ENCODE peak calls at places on chromosomes 1 and 21, in eight cellular contexts. S is stimulated activated CD4-positive, alpha-beta T cell treated with anti-CD3 and anti-CD28 coated beads, Interleukin-15, amount 100 ng/mL, for 1 hour; C is DMS 273 treated with DMSO at 0.1 percent for 48 hours; P is NCI-H1417 treated with DMSO at 0.1 percent for 48 hours; J is glutamatergic neuron; V is D341Med; N is NCI-H1092 treated with DMSO at 0.1 percent for 48 hours; U is lower leg skin. G is an unnamed sample.
A peak's percentile ranks its signal among the peaks of the same experiment; 100 is the strongest.

GRCh38 chr21:44425307-44425894 is 29.9 kb upstream of the LRRC3 start:
- DNase-seq in S (no peak), C (no peak), P (no peak), J (no peak), V (no peak), N (no peak), U (peak; percentile 81), G (peak; percentile 8)

GRCh38 chr1:21872445-21873079 is 60.5 kb downstream of the LDLRAD2 start:
- DNase-seq in S (no peak), C (no peak), P (no peak), J (no peak), V (no peak), N (peak; percentile 12), U (no peak), G (no peak)

GRCh38 chr21:16285646-16286223 is 556.0 kb downstream of the USP25 start:
- DNase-seq in S (no peak), C (no peak), P (no peak), J (no peak), V (no peak), N (no peak), U (no peak), G (no peak)

GRCh38 chr1:47511825-47512224 is 74.0 kb downstream of the FOXD2 start:
- DNase-seq in S (no peak), C (no peak), P (no peak), J (no peak), V (no peak), N (no peak), U (no peak), G (no peak)

GRCh38 chr1:209655832-209656231 is 3.6 kb upstream of the LAMB3 start:
- DNase-seq in S (no peak), C (no peak), P (no peak), J (no peak), V (no peak), N (no peak), U (no peak), G (no peak)

GRCh38 chr1:36125129-36125991 is at the start of gene COL8A2:
- DNase-seq in S (no peak), C (no peak), P (no peak), J (no peak), V (peak; percentile 70), N (no peak), U (no peak), G (no peak)

GRCh38 chr1:15370268-15370667 is 39.4 kb upstream of the EFHD2 start:
- DNase-seq in S (no peak), C (no peak), P (no peak), J (no peak), V (no peak), N (no peak), U (no peak), G (no peak)

GRCh38 chr1:9382923-9383491 is 90.3 kb downstream of the SPSB1 start:
- DNase-seq in S (no peak), C (no peak), P (no peak), J (no peak), V (peak; percentile 64), N (no peak), U (no peak), G (no peak)

GRCh38 chr1:183467687-183468086 is 4.6 kb upstream of the SMG7 start:
- DNase-seq in S (no peak), C (no peak), P (no peak), J (no peak), V (no peak), N (no peak), U (no peak), G (no peak)

GRCh38 chr21:41926068-41926806 is 27.6 kb downstream of the C2CD2 start:
- DNase-seq in S (no peak), C (no peak), P (no peak), J (no peak), V (no peak), N (no peak), U (no peak), G (no peak)

GRCh38 chr1:35707253-35708178 is 11.2 kb downstream of the C1orf216 start:
- DNase-seq in S (no peak), C (no peak), P (peak; percentile 33), J (peak; percentile 88), V (peak; percentile 92), N (peak; percentile 79), U (no peak), G (peak; percentile 96)

GRCh38 chr1:206814716-206815341 is 42.5 kb upstream of the IL10 start:
- DNase-seq in S (no peak), C (no peak), P (no peak), J (no peak), V (no peak), N (peak; percentile 73), U (no peak), G (no peak)

GRCh38 chr1:78102082-78102481 is 56.3 kb downstream of the GIPC2 start:
- DNase-seq in S (no peak), C (no peak), P (no peak), J (no peak), V (no peak), N (no peak), U (no peak), G (no peak)

GRCh38 chr21:41573902-41574690 is 66.1 kb upstream of the TMPRSS2 start:
- DNase-seq in S (no peak), C (no peak), P (no peak), J (no peak), V (no peak), N (no peak), U (no peak), G (no peak)

GRCh38 chr1:13699936-13700520 is at the start of gene PRDM2:
- DNase-seq in S (peak; percentile 54), C (no peak), P (no peak), J (peak; percentile 63), V (peak; percentile 86), N (peak; percentile 44), U (peak; percentile 87), G (peak; percentile 29)

GRCh38 chr1:205294175-205294913 is 27.2 kb downstream of the NUAK2 start:
- DNase-seq in S (no peak), C (no peak), P (no peak), J (no peak), V (no peak), N (no peak), U (no peak), G (peak; percentile 58)

GRCh38 chr1:203473281-203473680 is 2.3 kb upstream of the PRELP start:
- DNase-seq in S (no peak), C (no peak), P (no peak), J (no peak), V (no peak), N (no peak), U (no peak), G (no peak)

GRCh38 chr1:111720274-111720976 is 18.8 kb downstream of the INKA2 start:
- DNase-seq in S (no peak), C (no peak), P (no peak), J (no peak), V (no peak), N (no peak), U (no peak), G (no peak)

GRCh38 chr1:114458208-114458777 is 52.7 kb downstream of the TRIM33 start:
- DNase-seq in S (no peak), C (no peak), P (no peak), J (no peak), V (no peak), N (no peak), U (no peak), G (no peak)

GRCh38 chr21:45034556-45035476 is 39.6 kb upstream of the ADARB1 start:
- DNase-seq in S (no peak), C (no peak), P (no peak), J (no peak), V (no peak), N (no peak), U (no peak), G (peak; percentile 83)

GRCh38 chr1:192604979-192605620 is 29.5 kb downstream of the RGS1 start:
- DNase-seq in S (no peak), C (no peak), P (no peak), J (no peak), V (no peak), N (no peak), U (no peak), G (no peak)

GRCh38 chr1:63790989-63791388 is 17.2 kb downstream of the ROR1 start:
- DNase-seq in S (no peak), C (no peak), P (no peak), J (no peak), V (no peak), N (peak; percentile 4), U (no peak), G (no peak)

GRCh38 chr1:228786361-228787129 is 51.3 kb downstream of the RHOU start:
- DNase-seq in S (no peak), C (no peak), P (no peak), J (no peak), V (no peak), N (no peak), U (no peak), G (no peak)

GRCh38 chr1:92577251-92577895 is 90.6 kb upstream of the GFI1 start:
- DNase-seq in S (no peak), C (no peak), P (no peak), J (no peak), V (no peak), N (no peak), U (no peak), G (no peak)

GRCh38 chr21:42744520-42745445 is 91.4 kb downstream of the PDE9A start:
- DNase-seq in S (no peak), C (no peak), P (no peak), J (no peak), V (no peak), N (no peak), U (no peak), G (no peak)